ENCODE peak calls at places on chromosomes 2 and 18, in five cellular contexts. O is GM12878, B is HepG2, Y is H1, P is K562. Q is an unnamed sample. For H3K4me1, the result is how much of the 10 kb centered on the place peaks cover.

GRCh38 chr2:104572856-104573255 is 281.1 kb upstream of the POU3F3 start:
- DNase-seq in Y (no peak), P (no peak), O (no peak), B (no peak), Q (no peak)

GRCh38 chr2:4901092-4901735 is 791.0 kb upstream of the SOX11 start:
- DNase-seq in B (no peak), P (no peak), O (no peak), Y (no peak), Q (no peak)

GRCh38 chr2:230924470-230925341 is at the start of gene GPR55:
- DNase-seq in Y (no peak), O (peak), P (peak), B (no peak), Q (no peak)

GRCh38 chr2:1867141-1867540 is 122.8 kb upstream of the PXDN start:
- DNase-seq in B (no peak), O (no peak), P (no peak), Y (no peak), Q (no peak)

GRCh38 chr18:36493349-36494281 is 196.1 kb downstream of the FHOD3 start:
- DNase-seq in B (peak), O (no peak), Y (no peak), P (no peak), Q (no peak)

GRCh38 chr18:28176933-28177827 is at the start of gene CDH2:
- DNase-seq in P (no peak), B (peak), O (no peak), Y (peak), Q (no peak)

GRCh38 chr2:152165780-152166179 is 9.8 kb downstream of the STAM2 start:
- DNase-seq in Y (no peak), B (no peak), P (no peak), O (no peak), Q (no peak)

GRCh38 chr2:5915926-5916325 is 223.7 kb downstream of the SOX11 start:
- DNase-seq in B (peak), Y (no peak), P (peak), O (no peak), Q (no peak)

GRCh38 chr18:3147935-3148554 is 71.7 kb downstream of the MYOM1 start:
- DNase-seq in Y (no peak), O (no peak), P (no peak), B (no peak), Q (no peak)

GRCh38 chr2:212133337-212133736 is 405.3 kb downstream of the ERBB4 start:
- DNase-seq in B (no peak), Y (no peak), P (no peak), O (no peak), Q (no peak)
- TF ChIP-seq SRF in B (no peak), Y (no peak), P (no peak), O (no peak), Q (no peak)

GRCh38 chr2:100241236-100241635 is 81.1 kb downstream of the LONRF2 start:
- DNase-seq in P (no peak), O (no peak), Y (no peak), B (no peak), Q (no peak)

GRCh38 chr2:100240386-100240785 is 81.9 kb downstream of the LONRF2 start:
- DNase-seq in B (no peak), Y (no peak), O (no peak), P (no peak), Q (no peak)

GRCh38 chr2:100243671-100244030 is 78.7 kb downstream of the LONRF2 start:
- DNase-seq in P (no peak), O (no peak), B (no peak), Y (no peak), Q (no peak)

GRCh38 chr2:100242891-100243670 is 79.2 kb downstream of the LONRF2 start:
- DNase-seq in B (peak), Y (no peak), P (peak), O (no peak), Q (peak)

DNA sequence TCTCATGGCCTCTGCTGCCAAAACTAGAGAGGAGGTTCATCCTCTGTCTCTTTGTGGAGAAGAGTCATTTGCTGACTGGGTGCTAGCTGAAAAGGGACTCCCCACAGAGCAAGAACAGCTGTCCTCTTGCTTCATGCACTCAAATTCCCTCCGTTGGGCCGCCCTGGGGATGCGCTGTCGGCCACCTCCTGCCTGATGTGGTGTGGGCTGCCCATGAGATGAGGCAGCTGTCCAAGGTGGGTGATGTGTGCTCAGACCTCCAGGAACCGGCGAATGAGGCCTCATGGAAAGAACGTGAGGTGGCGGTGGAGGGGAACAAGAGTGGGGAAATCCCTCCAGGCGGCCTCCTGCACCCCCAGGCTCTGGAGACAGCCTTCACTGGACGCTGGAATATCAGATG is 79.9 kb downstream of the LONRF2 start:
- DNase-seq in O (no peak), Y (no peak), P (no peak), B (no peak), Q (no peak)
- H3K4me1 ChIP-seq in O (under half), Y (under half), P (under half), B (under half), Q (under half)

GRCh38 chr2:199160677-199161465 is 296.9 kb downstream of the SATB2 start:
- DNase-seq in O (no peak), B (peak), P (no peak), Y (no peak), Q (no peak)
- TF ChIP-seq SRF in O (no peak), B (no peak), P (no peak), Y (no peak), Q (no peak)

DNA sequence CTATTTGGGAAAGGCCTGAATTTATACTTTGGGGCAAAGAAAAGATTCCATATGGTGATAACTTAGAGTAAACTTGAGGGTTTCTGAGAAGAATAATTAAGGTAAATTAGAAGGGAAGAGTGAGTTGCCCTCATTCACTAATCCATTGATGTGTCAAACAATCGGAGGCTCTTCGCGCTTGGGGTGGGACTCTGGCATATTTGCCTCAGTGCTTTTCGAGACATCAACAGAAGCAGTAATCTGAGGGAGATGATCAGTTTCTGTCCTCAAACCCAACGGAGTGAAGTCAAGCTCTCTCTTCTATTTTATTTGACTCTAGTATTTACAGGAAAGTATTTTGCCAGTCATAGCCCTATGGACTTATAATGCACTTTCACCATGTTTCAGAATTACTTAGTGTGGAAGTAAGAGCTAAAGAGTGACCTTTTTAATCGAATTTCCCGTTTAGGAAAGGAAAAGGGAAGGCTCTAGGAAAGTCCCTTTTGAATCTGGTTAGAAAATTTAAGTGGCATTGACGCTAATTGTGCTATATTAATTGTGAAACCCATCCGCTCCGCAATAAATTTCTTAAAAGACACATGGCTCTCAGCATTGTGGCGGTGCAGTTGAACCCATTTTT is 1.3 kb downstream of the RAB10 start:
- DNase-seq in P (peak), Y (no peak), B (no peak), O (no peak), Q (no peak)
- H3K4me1 ChIP-seq in P (under half), Y (under half), B (under half), O (under half), Q (under half)

GRCh38 chr2:98488252-98488651 is 43.6 kb downstream of the INPP4A start:
- DNase-seq in Y (no peak), O (no peak), P (no peak), B (no peak), Q (no peak)

GRCh38 chr2:98487101-98487805 is 42.6 kb downstream of the INPP4A start:
- DNase-seq in B (no peak), P (no peak), Y (no peak), O (no peak), Q (no peak)

GRCh38 chr2:98485453-98485755 is 40.7 kb downstream of the INPP4A start:
- DNase-seq in B (no peak), Y (no peak), O (no peak), P (no peak), Q (no peak)

GRCh38 chr2:98486374-98486981 is 41.8 kb downstream of the INPP4A start:
- DNase-seq in Y (no peak), B (no peak), O (no peak), P (no peak), Q (no peak)

DNA sequence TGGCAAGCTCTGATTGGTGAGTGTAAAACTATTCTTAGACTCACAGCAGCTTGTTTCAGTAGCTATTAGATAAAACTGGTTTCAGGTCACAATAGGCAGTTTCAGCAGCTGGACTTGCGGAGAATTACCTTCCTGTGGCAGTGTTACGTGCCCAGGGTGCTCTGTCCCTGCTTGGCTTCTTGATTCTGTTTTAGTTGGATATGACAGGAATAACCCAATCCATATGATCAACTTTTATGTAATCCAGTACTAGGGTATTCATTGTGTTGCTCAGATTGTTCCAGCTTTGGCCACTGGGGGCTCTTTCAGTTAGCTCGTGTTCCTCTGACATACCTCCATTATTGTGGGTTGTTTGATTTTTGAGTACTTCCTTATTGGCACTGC is 43.1 kb downstream of the INPP4A start:
- DNase-seq in Y (no peak), P (peak), O (peak), B (peak), Q (peak)
- TF ChIP-seq SRF in Y (no peak), P (no peak), O (no peak), B (no peak), Q (no peak)

Q was measured in HCT116.